ENCODE peak calls at places on chromosomes 11 and 22, in six cellular contexts. One of them, this sample, is unnamed.

GRCh38 chr11:74366576-74366975 is 31.7 kb downstream of the PGM2L1 start:
- DNase-seq in mesendoderm: peak
- DNase-seq in H9: no peak
- DNase-seq in neuronal stem cell: peak
- DNase-seq in IMR-90: peak
- DNase-seq in H1: no peak
- DNase-seq in this sample: peak

GRCh38 chr11:61071208-61071681 is 31.0 kb upstream of the CD5 start:
- DNase-seq in H9: no peak
- DNase-seq in mesendoderm: no peak
- DNase-seq in neuronal stem cell: no peak
- DNase-seq in H1: no peak
- DNase-seq in IMR-90: no peak
- DNase-seq in this sample: no peak

GRCh38 chr22:35534091-35534490 is 6.5 kb upstream of the RASD2 start:
- DNase-seq in H1: no peak
- DNase-seq in mesendoderm: no peak
- DNase-seq in neuronal stem cell: no peak
- DNase-seq in IMR-90: no peak
- DNase-seq in H9: no peak
- DNase-seq in this sample: no peak

GRCh38 chr11:72038491-72038890 is 39.8 kb downstream of the IL18BP start:
- DNase-seq in neuronal stem cell: no peak
- DNase-seq in H1: no peak
- DNase-seq in IMR-90: peak
- DNase-seq in H9: no peak
- DNase-seq in mesendoderm: no peak
- DNase-seq in this sample: peak

GRCh38 chr22:47850644-47851151 is 1088.2 kb downstream of the TBC1D22A start:
- DNase-seq in IMR-90: no peak
- DNase-seq in mesendoderm: peak
- DNase-seq in neuronal stem cell: peak
- DNase-seq in H1: no peak
- DNase-seq in H9: no peak
- DNase-seq in this sample: no peak

GRCh38 chr22:35191412-35191811 is 65.9 kb upstream of the HMGXB4 start:
- DNase-seq in IMR-90: peak
- DNase-seq in mesendoderm: no peak
- DNase-seq in neuronal stem cell: no peak
- DNase-seq in H9: no peak
- DNase-seq in H1: no peak
- DNase-seq in this sample: peak

GRCh38 chr11:57323503-57324153 is 1.1 kb downstream of the TNKS1BP1 start:
- DNase-seq in neuronal stem cell: no peak
- DNase-seq in IMR-90: peak
- DNase-seq in H9: no peak
- DNase-seq in mesendoderm: no peak
- DNase-seq in H1: no peak
- DNase-seq in this sample: peak

GRCh38 chr11:123806249-123806648 is at the start of gene OR6M1:
- DNase-seq in H1: no peak
- DNase-seq in IMR-90: no peak
- DNase-seq in mesendoderm: no peak
- DNase-seq in H9: no peak
- DNase-seq in neuronal stem cell: no peak
- DNase-seq in this sample: no peak

GRCh38 chr11:117654856-117655255 is 142.2 kb downstream of the DSCAML1 start:
- DNase-seq in mesendoderm: no peak
- DNase-seq in neuronal stem cell: no peak
- DNase-seq in H1: no peak
- DNase-seq in IMR-90: no peak
- DNase-seq in H9: no peak
- DNase-seq in this sample: no peak

GRCh38 chr11:94469416-94469815 is 24.2 kb downstream of the MRE11 start:
- DNase-seq in IMR-90: peak
- DNase-seq in neuronal stem cell: no peak
- DNase-seq in H1: no peak
- DNase-seq in H9: no peak
- DNase-seq in mesendoderm: no peak
- DNase-seq in this sample: no peak

GRCh38 chr11:11973361-11973800 is 35.0 kb downstream of the DKK3 start:
- DNase-seq in IMR-90: peak
- DNase-seq in mesendoderm: no peak
- DNase-seq in H1: peak
- DNase-seq in H9: peak
- DNase-seq in neuronal stem cell: no peak
- DNase-seq in this sample: peak

GRCh38 chr11:123973816-123974215 is 3.8 kb downstream of the OR10S1 start:
- DNase-seq in H1: no peak
- DNase-seq in H9: no peak
- DNase-seq in IMR-90: peak
- DNase-seq in neuronal stem cell: no peak
- DNase-seq in mesendoderm: no peak
- DNase-seq in this sample: peak

GRCh38 chr11:72604256-72604655 is 70.0 kb downstream of the PDE2A start:
- DNase-seq in IMR-90: no peak
- DNase-seq in mesendoderm: no peak
- DNase-seq in H1: no peak
- DNase-seq in neuronal stem cell: no peak
- DNase-seq in H9: no peak
- DNase-seq in this sample: no peak

GRCh38 chr11:81963018-81963417 is 770.6 kb downstream of the FAM181B start:
- DNase-seq in IMR-90: no peak
- DNase-seq in H1: no peak
- DNase-seq in mesendoderm: peak
- DNase-seq in H9: no peak
- DNase-seq in neuronal stem cell: no peak
- DNase-seq in this sample: no peak

GRCh38 chr22:27610863-27611786 is 190.4 kb downstream of the MN1 start:
- DNase-seq in neuronal stem cell: no peak
- DNase-seq in H1: no peak
- DNase-seq in H9: no peak
- DNase-seq in IMR-90: no peak
- DNase-seq in mesendoderm: no peak
- DNase-seq in this sample: no peak

GRCh38 chr11:65879622-65880021 is at the start of gene CTSW:
- DNase-seq in IMR-90: no peak
- DNase-seq in H9: no peak
- DNase-seq in neuronal stem cell: no peak
- DNase-seq in H1: no peak
- DNase-seq in mesendoderm: no peak
- DNase-seq in this sample: no peak

GRCh38 chr22:42725606-42726355 is 5.1 kb upstream of the A4GALT start:
- DNase-seq in IMR-90: no peak
- DNase-seq in neuronal stem cell: no peak
- DNase-seq in H1: no peak
- DNase-seq in H9: no peak
- DNase-seq in mesendoderm: no peak
- DNase-seq in this sample: peak

GRCh38 chr11:120227228-120227852 is 12.6 kb upstream of the POU2F3 start:
- DNase-seq in mesendoderm: no peak
- DNase-seq in H1: no peak
- DNase-seq in IMR-90: no peak
- DNase-seq in neuronal stem cell: no peak
- DNase-seq in H9: no peak
- DNase-seq in this sample: no peak

GRCh38 chr22:36822581-36822980 is 5.7 kb upstream of the PVALB start:
- DNase-seq in IMR-90: no peak
- DNase-seq in mesendoderm: peak
- DNase-seq in H1: no peak
- DNase-seq in H9: peak
- DNase-seq in neuronal stem cell: no peak
- DNase-seq in this sample: no peak

GRCh38 chr11:111585371-111585770 is 16.9 kb upstream of the SIK2 start:
- DNase-seq in H9: no peak
- DNase-seq in IMR-90: peak
- DNase-seq in H1: no peak
- DNase-seq in neuronal stem cell: no peak
- DNase-seq in mesendoderm: no peak
- DNase-seq in this sample: peak

GRCh38 chr11:95714853-95715776 is 74.5 kb downstream of the FAM76B start:
- DNase-seq in H1: no peak
- DNase-seq in H9: no peak
- DNase-seq in neuronal stem cell: no peak
- DNase-seq in mesendoderm: no peak
- DNase-seq in IMR-90: no peak
- DNase-seq in this sample: no peak

GRCh38 chr11:32438346-32438882 is 3.1 kb upstream of the WT1 start:
- DNase-seq in mesendoderm: no peak
- DNase-seq in H1: no peak
- DNase-seq in neuronal stem cell: no peak
- DNase-seq in IMR-90: no peak
- DNase-seq in H9: no peak
- DNase-seq in this sample: no peak

GRCh38 chr11:47099213-47099917 is 77.3 kb downstream of the ARFGAP2 start:
- DNase-seq in mesendoderm: no peak
- DNase-seq in H1: no peak
- DNase-seq in IMR-90: peak
- DNase-seq in neuronal stem cell: no peak
- DNase-seq in H9: no peak
- DNase-seq in this sample: no peak

GRCh38 chr11:35750981-35751663 is 88.5 kb downstream of the TRIM44 start:
- DNase-seq in H1: no peak
- DNase-seq in mesendoderm: no peak
- DNase-seq in IMR-90: no peak
- DNase-seq in H9: no peak
- DNase-seq in neuronal stem cell: no peak
- DNase-seq in this sample: no peak

GRCh38 chr22:43642319-43642718 is 169.8 kb downstream of the EFCAB6 start:
- DNase-seq in H9: no peak
- DNase-seq in H1: no peak
- DNase-seq in neuronal stem cell: no peak
- DNase-seq in mesendoderm: no peak
- DNase-seq in IMR-90: no peak
- DNase-seq in this sample: no peak

DNA sequence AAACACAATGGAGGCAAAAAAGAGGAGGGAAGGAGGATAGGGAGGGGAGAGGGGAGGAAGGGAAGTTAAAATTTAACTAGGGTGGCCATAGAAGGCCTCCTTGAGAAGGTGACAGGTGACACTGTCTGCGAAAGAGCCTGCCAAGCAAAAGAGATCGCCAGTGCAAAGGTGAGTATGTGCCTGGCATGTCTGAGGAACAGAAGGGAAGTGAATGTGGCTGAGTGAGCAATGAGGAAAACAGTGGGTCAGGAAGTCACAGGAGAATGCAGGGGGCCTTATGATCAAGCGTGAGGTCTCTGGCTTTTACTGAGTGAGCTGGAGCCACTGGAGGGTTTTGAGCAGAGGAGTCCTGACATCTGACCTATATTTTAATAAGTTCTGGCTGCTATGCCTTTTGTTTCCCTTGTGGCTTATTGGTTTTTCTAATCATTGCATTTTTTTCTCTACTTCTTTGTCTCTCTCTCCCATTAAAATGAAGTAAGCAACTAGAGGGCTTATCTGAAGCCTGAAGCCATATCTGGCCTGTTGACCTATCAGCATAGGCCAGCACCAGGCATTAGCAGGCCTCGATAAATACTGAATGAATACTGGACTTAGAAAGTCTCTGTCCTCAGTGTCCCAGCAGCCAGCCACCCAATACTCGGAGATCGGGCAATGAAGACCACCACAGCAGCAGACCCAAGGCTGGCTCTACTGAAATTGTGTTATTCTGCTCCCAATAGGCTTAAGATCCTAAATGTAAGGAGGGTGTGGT is 5.6 kb downstream of the AP1B1 start:
- DNase-seq in IMR-90: no peak
- DNase-seq in H1: no peak
- DNase-seq in mesendoderm: no peak
- DNase-seq in H9: no peak
- DNase-seq in neuronal stem cell: no peak
- DNase-seq in this sample: no peak
- H3K4me2 ChIP-seq in IMR-90: no peak
- H3K4me2 ChIP-seq in H1: no peak
- H3K4me2 ChIP-seq in mesendoderm: no peak
- H3K4me2 ChIP-seq in H9: no peak
- H3K4me2 ChIP-seq in neuronal stem cell: no peak
- H3K4me2 ChIP-seq in this sample: no peak

GRCh38 chr11:116219171-116219635 is 553.6 kb downstream of the BUD13 start:
- DNase-seq in neuronal stem cell: no peak
- DNase-seq in H9: no peak
- DNase-seq in mesendoderm: no peak
- DNase-seq in IMR-90: no peak
- DNase-seq in H1: no peak
- DNase-seq in this sample: no peak

GRCh38 chr11:116224889-116225200 is 547.9 kb downstream of the BUD13 start:
- DNase-seq in H9: no peak
- DNase-seq in neuronal stem cell: no peak
- DNase-seq in IMR-90: no peak
- DNase-seq in H1: no peak
- DNase-seq in mesendoderm: no peak
- DNase-seq in this sample: no peak

GRCh38 chr11:116225236-116225635 is 547.6 kb downstream of the BUD13 start:
- DNase-seq in H9: no peak
- DNase-seq in neuronal stem cell: no peak
- DNase-seq in IMR-90: no peak
- DNase-seq in H1: no peak
- DNase-seq in mesendoderm: peak
- DNase-seq in this sample: no peak

GRCh38 chr11:116224154-116224888 is 548.5 kb downstream of the BUD13 start:
- DNase-seq in H1: peak
- DNase-seq in neuronal stem cell: peak
- DNase-seq in H9: peak
- DNase-seq in mesendoderm: peak
- DNase-seq in IMR-90: peak
- DNase-seq in this sample: peak

GRCh38 chr11:116221351-116221750 is 551.4 kb downstream of the BUD13 start:
- DNase-seq in IMR-90: no peak
- DNase-seq in H1: no peak
- DNase-seq in neuronal stem cell: no peak
- DNase-seq in mesendoderm: no peak
- DNase-seq in H9: no peak
- DNase-seq in this sample: no peak
- H2BK15ac ChIP-seq in IMR-90: no peak
- H2BK15ac ChIP-seq in H1: no peak
- H2BK15ac ChIP-seq in neuronal stem cell: no peak
- H2BK15ac ChIP-seq in mesendoderm: no peak
- H2BK15ac ChIP-seq in H9: no peak
- H2BK15ac ChIP-seq in this sample: no peak

GRCh38 chr11:125331357-125331756 is 164.7 kb downstream of the FEZ1 start:
- DNase-seq in IMR-90: no peak
- DNase-seq in H1: no peak
- DNase-seq in mesendoderm: no peak
- DNase-seq in H9: no peak
- DNase-seq in neuronal stem cell: no peak
- DNase-seq in this sample: no peak
- H3K4me2 ChIP-seq in IMR-90: no peak
- H3K4me2 ChIP-seq in H1: no peak
- H3K4me2 ChIP-seq in mesendoderm: no peak
- H3K4me2 ChIP-seq in H9: no peak
- H3K4me2 ChIP-seq in neuronal stem cell: no peak
- H3K4me2 ChIP-seq in this sample: no peak

DNA sequence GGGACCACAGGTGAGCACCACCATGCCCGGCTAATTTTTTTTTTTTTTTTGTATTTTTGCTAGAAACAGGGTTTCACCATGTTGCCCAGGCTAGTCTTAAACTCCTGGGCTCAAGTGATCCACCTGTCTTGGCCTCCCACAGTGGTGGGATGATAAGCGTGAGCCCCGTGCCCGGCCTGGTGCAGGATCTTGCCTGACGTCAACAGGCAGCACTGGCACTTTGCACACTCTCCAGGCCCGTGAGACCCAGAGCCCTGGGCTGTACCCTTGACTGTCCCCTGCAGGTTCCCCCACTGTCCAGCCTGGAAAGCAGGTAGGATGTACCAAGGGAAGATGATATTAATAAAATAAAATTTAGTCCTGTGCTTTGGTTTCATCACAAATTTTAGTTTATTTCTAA is 29.1 kb upstream of the PANX2 start:
- DNase-seq in H9: no peak
- DNase-seq in H1: no peak
- DNase-seq in IMR-90: no peak
- DNase-seq in neuronal stem cell: no peak
- DNase-seq in mesendoderm: no peak
- DNase-seq in this sample: no peak
- H2BK15ac ChIP-seq in H9: no peak
- H2BK15ac ChIP-seq in H1: no peak
- H2BK15ac ChIP-seq in IMR-90: no peak
- H2BK15ac ChIP-seq in neuronal stem cell: no peak
- H2BK15ac ChIP-seq in mesendoderm: no peak
- H2BK15ac ChIP-seq in this sample: no peak

This sample was measured in mesenchymal stem cell.